ENCODE peak calls at places on chromosome 21, in six cellular contexts. One of them, this sample, is unnamed.

GRCh38 chr21:29192999-29193563 is 62.6 kb downstream of the MAP3K7CL start:
- DNase-seq in Panc1: no peak
- DNase-seq in HFF-Myc: no peak
- DNase-seq in AG09309: no peak
- DNase-seq in lower lobe of right lung: no peak
- DNase-seq in astrocyte of the spinal cord: no peak
- DNase-seq in this sample: no peak

GRCh38 chr21:32413697-32414578 is 1.4 kb downstream of the EVA1C start:
- DNase-seq in Panc1: no peak
- DNase-seq in HFF-Myc: no peak
- DNase-seq in AG09309: no peak
- DNase-seq in lower lobe of right lung: peak; percentile 80
- DNase-seq in astrocyte of the spinal cord: peak; percentile 69
- DNase-seq in this sample: peak; percentile 25

GRCh38 chr21:44485254-44485793 is 30.0 kb downstream of the LRRC3 start:
- DNase-seq in Panc1: peak; percentile 55
- DNase-seq in HFF-Myc: no peak
- DNase-seq in AG09309: peak; percentile 1
- DNase-seq in lower lobe of right lung: no peak
- DNase-seq in astrocyte of the spinal cord: peak; percentile 6
- DNase-seq in this sample: peak; percentile 91

GRCh38 chr21:45137612-45137937 is 63.2 kb downstream of the ADARB1 start:
- DNase-seq in Panc1: no peak
- DNase-seq in HFF-Myc: no peak
- DNase-seq in AG09309: no peak
- DNase-seq in lower lobe of right lung: no peak
- DNase-seq in astrocyte of the spinal cord: no peak
- DNase-seq in this sample: no peak

GRCh38 chr21:39660191-39660590 is 47.5 kb downstream of the B3GALT5 start:
- DNase-seq in Panc1: no peak
- DNase-seq in HFF-Myc: peak; percentile 45
- DNase-seq in AG09309: peak; percentile 16
- DNase-seq in lower lobe of right lung: no peak
- DNase-seq in astrocyte of the spinal cord: peak; percentile 73
- DNase-seq in this sample: no peak

GRCh38 chr21:39003982-39004775 is 179.1 kb downstream of the PSMG1 start:
- DNase-seq in Panc1: no peak
- DNase-seq in HFF-Myc: no peak
- DNase-seq in AG09309: peak; percentile 43
- DNase-seq in lower lobe of right lung: no peak
- DNase-seq in astrocyte of the spinal cord: no peak
- DNase-seq in this sample: peak; percentile 51

GRCh38 chr21:18384771-18385170 is 18.8 kb downstream of the TMPRSS15 start:
- DNase-seq in Panc1: no peak
- DNase-seq in HFF-Myc: no peak
- DNase-seq in AG09309: no peak
- DNase-seq in lower lobe of right lung: no peak
- DNase-seq in astrocyte of the spinal cord: peak; percentile 37
- DNase-seq in this sample: peak; percentile 13

GRCh38 chr21:39006653-39007417 is 176.4 kb downstream of the PSMG1 start:
- DNase-seq in Panc1: no peak
- DNase-seq in HFF-Myc: no peak
- DNase-seq in AG09309: no peak
- DNase-seq in lower lobe of right lung: peak; percentile 67
- DNase-seq in astrocyte of the spinal cord: peak; percentile 62
- DNase-seq in this sample: peak; percentile 65

GRCh38 chr21:45432575-45433255 is 27.8 kb downstream of the COL18A1 start:
- DNase-seq in Panc1: no peak
- DNase-seq in HFF-Myc: no peak
- DNase-seq in AG09309: no peak
- DNase-seq in lower lobe of right lung: no peak
- DNase-seq in astrocyte of the spinal cord: peak; percentile 87
- DNase-seq in this sample: peak; percentile 63

GRCh38 chr21:28608646-28609045 is 384.0 kb downstream of the LTN1 start:
- DNase-seq in Panc1: no peak
- DNase-seq in HFF-Myc: no peak
- DNase-seq in AG09309: no peak
- DNase-seq in lower lobe of right lung: no peak
- DNase-seq in astrocyte of the spinal cord: no peak
- DNase-seq in this sample: no peak

GRCh38 chr21:20882462-20883415 is 115.5 kb upstream of the NCAM2 start:
- DNase-seq in Panc1: peak; percentile 8
- DNase-seq in HFF-Myc: peak; percentile 11
- DNase-seq in AG09309: no peak
- DNase-seq in lower lobe of right lung: no peak
- DNase-seq in astrocyte of the spinal cord: peak; percentile 54
- DNase-seq in this sample: peak; percentile 24

GRCh38 chr21:19368944-19369343 is 965.4 kb upstream of the TMPRSS15 start:
- DNase-seq in Panc1: no peak
- DNase-seq in HFF-Myc: no peak
- DNase-seq in AG09309: no peak
- DNase-seq in lower lobe of right lung: no peak
- DNase-seq in astrocyte of the spinal cord: no peak
- DNase-seq in this sample: no peak

GRCh38 chr21:39385299-39386145 is 36.6 kb upstream of the HMGN1 start:
- DNase-seq in Panc1: no peak
- DNase-seq in HFF-Myc: no peak
- DNase-seq in AG09309: peak; percentile 33
- DNase-seq in lower lobe of right lung: peak; percentile 90
- DNase-seq in astrocyte of the spinal cord: peak; percentile 80
- DNase-seq in this sample: no peak

GRCh38 chr21:29164330-29164942 is 34.0 kb downstream of the MAP3K7CL start:
- DNase-seq in Panc1: no peak
- DNase-seq in HFF-Myc: peak; percentile 67
- DNase-seq in AG09309: peak; percentile 60
- DNase-seq in lower lobe of right lung: no peak
- DNase-seq in astrocyte of the spinal cord: peak; percentile 89
- DNase-seq in this sample: peak; percentile 13

GRCh38 chr21:44890961-44891541 is 17.6 kb upstream of the PTTG1IP start:
- DNase-seq in Panc1: no peak
- DNase-seq in HFF-Myc: no peak
- DNase-seq in AG09309: no peak
- DNase-seq in lower lobe of right lung: no peak
- DNase-seq in astrocyte of the spinal cord: no peak
- DNase-seq in this sample: no peak

GRCh38 chr21:26844258-26845065 is 747 bp downstream of the ADAMTS1 start:
- DNase-seq in Panc1: no peak
- DNase-seq in HFF-Myc: no peak
- DNase-seq in AG09309: no peak
- DNase-seq in lower lobe of right lung: peak; percentile 57
- DNase-seq in astrocyte of the spinal cord: peak; percentile 63
- DNase-seq in this sample: peak; percentile 72

GRCh38 chr21:38219049-38219628 is 37.7 kb upstream of the KCNJ15 start:
- DNase-seq in Panc1: peak; percentile 35
- DNase-seq in HFF-Myc: peak; percentile 70
- DNase-seq in AG09309: peak; percentile 48
- DNase-seq in lower lobe of right lung: peak; percentile 80
- DNase-seq in astrocyte of the spinal cord: peak; percentile 87
- DNase-seq in this sample: peak; percentile 67

GRCh38 chr21:17200250-17200649 is 312.6 kb upstream of the CXADR start:
- DNase-seq in Panc1: no peak
- DNase-seq in HFF-Myc: no peak
- DNase-seq in AG09309: no peak
- DNase-seq in lower lobe of right lung: no peak
- DNase-seq in astrocyte of the spinal cord: no peak
- DNase-seq in this sample: no peak

GRCh38 chr21:44064852-44065403 is 42.3 kb upstream of the PWP2 start:
- DNase-seq in Panc1: no peak
- DNase-seq in HFF-Myc: no peak
- DNase-seq in AG09309: no peak
- DNase-seq in lower lobe of right lung: no peak
- DNase-seq in astrocyte of the spinal cord: no peak
- DNase-seq in this sample: no peak

GRCh38 chr21:28632718-28633408 is 359.8 kb downstream of the LTN1 start:
- DNase-seq in Panc1: no peak
- DNase-seq in HFF-Myc: peak; percentile 52
- DNase-seq in AG09309: no peak
- DNase-seq in lower lobe of right lung: no peak
- DNase-seq in astrocyte of the spinal cord: peak; percentile 62
- DNase-seq in this sample: no peak

DNA sequence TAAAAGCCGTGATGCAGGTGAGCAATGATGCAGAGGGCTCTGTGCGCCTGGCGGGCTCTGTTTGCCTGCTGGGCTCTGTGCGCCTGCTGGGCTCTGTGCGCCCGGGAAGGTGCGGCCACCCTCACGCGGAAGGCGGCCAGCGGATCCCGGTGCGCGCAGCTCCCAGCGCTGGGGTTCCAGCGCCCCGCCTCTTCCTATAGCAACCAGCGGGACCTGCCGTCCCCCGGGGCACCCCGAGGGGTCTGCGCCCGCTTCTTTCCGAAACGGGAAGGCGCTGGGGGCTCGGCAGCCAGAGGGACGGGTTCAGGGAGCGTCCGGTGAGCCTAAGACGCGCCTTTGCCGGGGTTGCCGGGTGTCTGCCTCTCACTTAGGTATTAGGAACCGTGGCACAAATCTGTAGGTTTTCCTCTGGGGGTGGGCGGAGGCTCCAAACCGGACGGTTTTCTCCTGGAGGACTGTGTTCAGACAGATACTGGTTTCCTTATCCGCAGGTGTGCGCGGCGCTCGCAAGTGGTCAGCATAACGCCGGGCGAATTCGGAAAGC is 31.8 kb downstream of the PRMT2 start:
- DNase-seq in Panc1: no peak
- DNase-seq in HFF-Myc: no peak
- DNase-seq in AG09309: no peak
- DNase-seq in lower lobe of right lung: no peak
- DNase-seq in astrocyte of the spinal cord: peak; percentile 36
- DNase-seq in this sample: peak; percentile 80
- H3K4me3 ChIP-seq in Panc1: peak overlapping the region; percentile 64
- H3K4me3 ChIP-seq in HFF-Myc: peak overlapping the region; percentile 62
- H3K4me3 ChIP-seq in AG09309: peak overlapping the region; percentile 67
- H3K4me3 ChIP-seq in lower lobe of right lung: peak overlapping the region; percentile 56
- H3K4me3 ChIP-seq in astrocyte of the spinal cord: peak overlapping the region; percentile 55
- H3K4me3 ChIP-seq in this sample: peak overlapping the region; percentile 70

DNA sequence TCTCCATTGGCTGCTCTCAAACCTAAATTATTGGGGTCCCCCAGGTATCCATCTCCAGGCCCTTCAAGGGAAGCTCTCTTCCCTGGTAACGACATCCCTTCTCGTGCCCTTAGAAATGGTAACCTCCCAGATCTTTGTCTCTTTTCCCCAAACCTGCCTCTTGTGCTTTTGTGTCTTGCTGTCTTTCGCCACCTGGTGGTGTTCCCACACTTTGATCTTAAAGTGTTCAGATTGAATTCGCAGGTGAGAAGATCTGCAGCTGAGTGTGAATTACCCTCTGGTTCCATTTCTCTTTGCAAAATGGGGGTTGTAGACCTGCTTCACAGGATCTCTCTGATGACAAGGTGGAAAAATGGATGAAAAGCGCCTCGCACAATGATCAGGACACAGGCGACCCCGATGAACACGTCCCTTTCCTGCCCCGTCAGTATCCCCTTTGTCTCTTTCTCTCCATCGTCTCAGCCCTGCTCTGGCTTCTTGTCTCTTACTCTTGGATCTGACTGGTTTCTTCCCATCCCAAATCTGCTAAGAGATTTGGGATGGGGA is 53.1 kb downstream of the DOP1B start:
- DNase-seq in Panc1: peak; percentile 58
- DNase-seq in HFF-Myc: peak; percentile 44
- DNase-seq in AG09309: peak; percentile 28
- DNase-seq in lower lobe of right lung: peak; percentile 52
- DNase-seq in astrocyte of the spinal cord: peak; percentile 79
- DNase-seq in this sample: peak; percentile 79
- H3K4me3 ChIP-seq in Panc1: peak overlapping the region; percentile 24
- H3K4me3 ChIP-seq in HFF-Myc: no peak overlapping the region
- H3K4me3 ChIP-seq in AG09309: no peak overlapping the region
- H3K4me3 ChIP-seq in lower lobe of right lung: no peak overlapping the region
- H3K4me3 ChIP-seq in astrocyte of the spinal cord: no peak overlapping the region
- H3K4me3 ChIP-seq in this sample: no peak overlapping the region

GRCh38 chr21:34890258-34890723 is 158.8 kb downstream of the RUNX1 start:
- DNase-seq in Panc1: no peak
- DNase-seq in HFF-Myc: no peak
- DNase-seq in AG09309: no peak
- DNase-seq in lower lobe of right lung: no peak
- DNase-seq in astrocyte of the spinal cord: no peak
- DNase-seq in this sample: no peak
- H3K4me3 ChIP-seq in Panc1: peak overlapping the region; percentile 63
- H3K4me3 ChIP-seq in HFF-Myc: peak overlapping the region; percentile 64
- H3K4me3 ChIP-seq in AG09309: peak overlapping the region; percentile 57
- H3K4me3 ChIP-seq in lower lobe of right lung: peak overlapping the region; percentile 70
- H3K4me3 ChIP-seq in astrocyte of the spinal cord: peak overlapping the region; percentile 43
- H3K4me3 ChIP-seq in this sample: peak overlapping the region; percentile 48

DNA sequence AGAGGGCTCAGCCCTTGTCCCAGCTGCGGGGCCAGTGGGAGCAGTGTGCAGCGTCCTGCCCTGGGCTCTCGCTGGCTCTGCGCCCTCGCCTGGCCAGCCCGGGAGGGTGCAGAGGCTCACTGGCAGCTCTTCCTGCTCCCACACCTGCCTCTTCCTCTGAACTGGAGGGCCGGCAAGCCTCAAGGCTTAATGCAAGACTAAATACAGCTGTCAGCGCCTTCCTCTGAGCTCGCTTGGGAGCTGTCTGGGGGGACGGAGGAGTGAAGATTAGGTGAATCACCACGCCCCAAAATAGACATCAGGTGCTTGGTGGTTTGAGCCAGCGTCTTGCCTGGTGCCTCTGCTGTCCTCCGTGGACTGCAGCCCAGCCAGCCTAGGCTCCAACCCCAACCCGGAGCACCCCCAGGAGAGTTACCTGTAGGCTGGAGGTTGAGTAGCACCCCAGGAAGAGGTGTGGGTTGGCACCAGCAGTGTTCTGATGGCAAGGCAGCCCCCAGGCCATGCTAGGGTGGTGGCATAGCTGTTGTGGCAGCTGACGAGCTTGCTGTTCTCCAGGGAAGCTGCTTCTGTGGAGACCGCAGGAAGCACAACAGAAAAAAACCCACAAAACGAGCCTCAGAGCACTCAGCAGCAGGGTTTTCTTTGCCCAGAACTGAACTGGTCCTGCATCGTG is 36.9 kb downstream of the UMODL1 start:
- DNase-seq in Panc1: no peak
- DNase-seq in HFF-Myc: no peak
- DNase-seq in AG09309: no peak
- DNase-seq in lower lobe of right lung: peak; percentile 79
- DNase-seq in astrocyte of the spinal cord: peak; percentile 57
- DNase-seq in this sample: peak; percentile 94
- H3K4me3 ChIP-seq in Panc1: no peak overlapping the region
- H3K4me3 ChIP-seq in HFF-Myc: no peak overlapping the region
- H3K4me3 ChIP-seq in AG09309: no peak overlapping the region
- H3K4me3 ChIP-seq in lower lobe of right lung: peak overlapping the region; percentile 35
- H3K4me3 ChIP-seq in astrocyte of the spinal cord: no peak overlapping the region
- H3K4me3 ChIP-seq in this sample: no peak overlapping the region

DNA sequence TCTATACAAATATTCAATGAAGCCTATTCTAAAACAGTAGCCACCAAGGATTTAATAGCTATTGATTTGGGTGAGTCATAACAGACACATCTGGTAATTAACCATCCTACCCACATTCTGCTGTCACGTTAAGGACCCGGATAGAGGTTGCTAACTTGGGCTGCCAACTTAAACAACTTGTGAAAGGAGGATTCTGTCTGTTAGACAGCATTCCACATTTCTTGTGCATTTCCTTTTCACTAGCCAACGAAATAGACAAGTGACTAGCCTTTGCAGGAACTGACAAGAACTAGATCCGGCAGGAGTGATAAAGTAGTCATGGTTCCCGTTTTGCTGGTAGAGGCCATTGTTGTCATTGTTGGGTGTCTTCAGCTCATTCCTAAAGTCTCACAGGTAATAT is 9.5 kb downstream of the DSCAM start:
- DNase-seq in Panc1: no peak
- DNase-seq in HFF-Myc: no peak
- DNase-seq in AG09309: no peak
- DNase-seq in lower lobe of right lung: no peak
- DNase-seq in astrocyte of the spinal cord: peak; percentile 20
- DNase-seq in this sample: no peak
- H3K4me3 ChIP-seq in Panc1: no peak overlapping the region
- H3K4me3 ChIP-seq in HFF-Myc: no peak overlapping the region
- H3K4me3 ChIP-seq in AG09309: no peak overlapping the region
- H3K4me3 ChIP-seq in lower lobe of right lung: no peak overlapping the region
- H3K4me3 ChIP-seq in astrocyte of the spinal cord: no peak overlapping the region
- H3K4me3 ChIP-seq in this sample: no peak overlapping the region

GRCh38 chr21:31218830-31219608 is 125.0 kb downstream of the TIAM1 start:
- DNase-seq in Panc1: no peak
- DNase-seq in HFF-Myc: no peak
- DNase-seq in AG09309: no peak
- DNase-seq in lower lobe of right lung: peak; percentile 54
- DNase-seq in astrocyte of the spinal cord: peak; percentile 44
- DNase-seq in this sample: no peak
- H3K4me3 ChIP-seq in Panc1: no peak overlapping the region
- H3K4me3 ChIP-seq in HFF-Myc: no peak overlapping the region
- H3K4me3 ChIP-seq in AG09309: no peak overlapping the region
- H3K4me3 ChIP-seq in lower lobe of right lung: no peak overlapping the region
- H3K4me3 ChIP-seq in astrocyte of the spinal cord: peak overlapping the region; percentile 16
- H3K4me3 ChIP-seq in this sample: no peak overlapping the region

This sample was measured in H7.